ENCODE peak calls at places on chromosomes 1 and 21, in four cellular contexts. Z is GM20000, B is nephron progenitor cell, O is A549. M is an unnamed sample.

GRCh38 chr1:100353988-100354387 is 1.7 kb downstream of the CDC14A start:
- DNase-seq in Z (no peak), B (peak; percentile 11), O (peak; percentile 20), M (no peak)

GRCh38 chr1:95326023-95326422 is 92.0 kb downstream of the RWDD3 start:
- DNase-seq in Z (no peak), B (no peak), O (no peak), M (no peak)

GRCh38 chr1:47624531-47624930 is 186.7 kb downstream of the FOXD2 start:
- DNase-seq in Z (no peak), B (peak; percentile 24), O (no peak), M (no peak)

GRCh38 chr21:43812957-43813730 is 23.8 kb downstream of the RRP1 start:
- DNase-seq in Z (no peak), B (no peak), O (no peak), M (no peak)

GRCh38 chr1:25196830-25197229 is 35.5 kb downstream of the SYF2 start:
- DNase-seq in Z (no peak), B (no peak), O (no peak), M (no peak)

GRCh38 chr1:179591592-179592580 is at the start of gene TDRD5:
- DNase-seq in Z (peak; percentile 36), B (no peak), O (peak; percentile 65), M (no peak)

GRCh38 chr1:204380293-204380831 is 20.6 kb upstream of the PLEKHA6 start:
- DNase-seq in Z (no peak), B (no peak), O (no peak), M (no peak)

GRCh38 chr1:89834078-89834704 is 13.4 kb downstream of the LRRC8D start:
- DNase-seq in Z (no peak), B (no peak), O (no peak), M (no peak)

GRCh38 chr21:39020751-39021474 is 162.3 kb downstream of the PSMG1 start:
- DNase-seq in Z (no peak), B (no peak), O (no peak), M (no peak)

GRCh38 chr1:30748699-30749401 is 8.7 kb downstream of the LAPTM5 start:
- DNase-seq in Z (no peak), B (no peak), O (no peak), M (no peak)

GRCh38 chr1:28027238-28027637 is 61.2 kb downstream of the EYA3 start:
- DNase-seq in Z (no peak), B (no peak), O (no peak), M (no peak)

GRCh38 chr1:153774780-153775431 is at the start of gene SLC27A3:
- DNase-seq in Z (peak; percentile 51), B (peak; percentile 51), O (no peak), M (no peak)

GRCh38 chr1:214833357-214833756 is 230.4 kb downstream of the CENPF start:
- DNase-seq in Z (no peak), B (no peak), O (no peak), M (no peak)

GRCh38 chr1:162070094-162070748 is 730 bp downstream of the NOS1AP start:
- DNase-seq in Z (no peak), B (no peak), O (peak; percentile 8), M (no peak)

GRCh38 chr1:6040444-6040843 is 5.2 kb upstream of the KCNAB2 start:
- DNase-seq in Z (no peak), B (no peak), O (no peak), M (no peak)

GRCh38 chr1:6040859-6041415 is 4.8 kb upstream of the KCNAB2 start:
- DNase-seq in Z (no peak), B (no peak), O (no peak), M (no peak)

GRCh38 chr1:6039031-6039430 is 6.7 kb upstream of the KCNAB2 start:
- DNase-seq in Z (no peak), B (no peak), O (no peak), M (no peak)

GRCh38 chr1:6043561-6043960 is 2.1 kb upstream of the KCNAB2 start:
- DNase-seq in Z (no peak), B (no peak), O (no peak), M (no peak)

GRCh38 chr1:6041432-6042062 is 4.1 kb upstream of the KCNAB2 start:
- DNase-seq in Z (no peak), B (peak; percentile 78), O (peak; percentile 38), M (peak; percentile 58)
- TF ChIP-seq CTCF in Z (peak; percentile 27), B (peak; percentile 72), O (peak; percentile 30), M (peak; percentile 69)

DNA sequence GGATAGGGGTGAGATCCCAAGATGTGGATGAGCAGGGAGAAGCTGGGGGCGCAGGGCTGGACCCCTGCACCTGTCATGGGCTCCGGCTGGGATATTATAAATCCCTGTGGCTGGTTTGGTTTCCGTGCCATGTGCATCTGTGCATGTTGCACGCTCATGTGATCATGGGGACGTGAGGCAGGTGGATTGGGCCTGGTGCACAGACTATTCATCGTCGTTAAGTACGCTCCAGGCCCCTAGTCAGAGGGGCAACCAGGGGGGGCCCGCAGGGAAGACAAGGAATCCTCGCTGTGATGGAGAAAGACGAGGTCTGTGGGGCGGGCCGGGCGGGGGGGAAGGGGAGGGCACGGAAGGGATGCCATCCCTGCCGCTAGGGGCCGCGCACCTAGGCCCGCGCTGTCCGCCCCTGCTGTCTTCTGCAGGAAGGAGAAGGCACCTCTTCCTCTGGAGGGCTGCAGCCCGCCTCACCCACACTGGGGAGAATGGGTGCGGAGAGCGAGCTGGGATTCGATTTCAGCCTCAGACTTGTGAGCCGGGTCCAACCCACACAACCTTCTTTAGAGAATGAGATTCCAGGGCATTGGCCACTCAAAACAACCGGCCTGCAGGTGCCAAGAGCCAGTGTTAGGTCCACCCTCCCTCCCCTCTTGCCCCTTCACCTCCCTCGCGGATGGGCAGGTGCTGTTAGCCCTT is 766 bp upstream of the LRP8 start:
- DNase-seq in Z (no peak), B (peak; percentile 37), O (no peak), M (no peak)
- TF ChIP-seq CTCF in Z (no peak), B (peak; percentile 37), O (no peak), M (peak; percentile 56)

GRCh38 chr1:3827813-3828307 is 29.2 kb downstream of the CEP104 start:
- DNase-seq in Z (no peak), B (no peak), O (no peak), M (no peak)
- TF ChIP-seq CTCF in Z (no peak), B (no peak), O (no peak), M (no peak)

GRCh38 chr1:68959631-68960030 is 462.7 kb upstream of the DEPDC1 start:
- DNase-seq in Z (no peak), B (no peak), O (no peak), M (no peak)

GRCh38 chr1:68954841-68955240 is 458.0 kb upstream of the DEPDC1 start:
- DNase-seq in Z (no peak), B (no peak), O (no peak), M (no peak)

GRCh38 chr1:68953316-68953715 is 456.4 kb upstream of the DEPDC1 start:
- DNase-seq in Z (no peak), B (no peak), O (no peak), M (no peak)

GRCh38 chr1:68958957-68959356 is 462.1 kb upstream of the DEPDC1 start:
- DNase-seq in Z (no peak), B (no peak), O (no peak), M (no peak)

DNA sequence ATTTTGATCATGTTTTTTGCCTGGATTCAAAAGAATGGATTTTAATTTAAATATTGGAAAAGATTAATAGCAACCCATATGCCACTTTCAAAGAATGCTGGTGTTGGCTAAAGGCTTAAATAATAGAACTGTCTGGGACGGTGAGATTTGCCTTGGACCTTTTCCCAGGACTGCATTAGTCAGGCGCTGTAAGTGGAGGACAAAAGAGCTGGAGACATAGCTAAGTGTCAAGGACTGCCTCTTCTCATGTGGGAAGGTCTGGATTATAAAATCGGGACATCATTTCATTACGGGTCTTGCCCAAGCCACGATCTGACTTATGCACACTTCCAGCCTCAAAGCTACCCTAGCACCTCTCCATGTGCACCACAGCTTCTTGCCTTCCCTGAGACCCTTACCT is 458.5 kb upstream of the DEPDC1 start:
- DNase-seq in Z (no peak), B (no peak), O (no peak), M (no peak)
- TF ChIP-seq CTCF in Z (no peak), B (no peak), O (no peak), M (no peak)

GRCh38 chr1:216562383-216562782 is 139.1 kb upstream of the USH2A start:
- DNase-seq in Z (no peak), B (no peak), O (no peak), M (no peak)
- TF ChIP-seq CTCF in Z (no peak), B (peak; percentile 5), O (no peak), M (no peak)

DNA sequence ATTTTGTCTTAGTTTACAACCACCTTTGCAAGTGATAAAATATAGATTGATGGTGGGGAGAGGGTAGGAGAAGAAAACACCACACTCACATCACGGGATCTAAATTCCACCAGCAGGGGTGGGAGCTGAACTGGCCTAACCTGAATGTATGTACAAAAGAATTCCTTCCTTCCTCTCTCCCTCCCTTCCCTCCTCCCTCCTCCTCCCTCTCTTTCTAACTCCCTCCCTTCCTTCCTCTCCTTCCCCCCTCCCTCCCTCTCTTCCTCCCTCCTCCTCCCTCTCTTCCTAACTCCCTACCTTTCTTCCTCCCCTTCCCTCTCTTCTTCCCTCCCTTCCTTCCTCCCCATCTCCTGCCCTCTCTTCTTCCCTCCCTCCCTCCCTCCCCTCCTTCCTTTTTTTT is 40.2 kb downstream of the HIVEP3 start:
- DNase-seq in Z (no peak), B (no peak), O (no peak), M (no peak)
- TF ChIP-seq CTCF in Z (no peak), B (no peak), O (no peak), M (peak; percentile 25)